ENCODE peak calls at places on chromosomes 12 and 14, in seven cellular contexts. One of them, this sample, is unnamed.

GRCh38 chr12:70852416-70853150 is 68.0 kb downstream of the PTPRR start:
- DNase-seq in GM10248: no peak
- DNase-seq in HFFc6: no peak
- DNase-seq in NCI-H2081: no peak
- DNase-seq in SHP77: no peak
- DNase-seq in HS-5: no peak
- DNase-seq in choroid plexus epithelial cell: no peak
- DNase-seq in this sample: no peak

GRCh38 chr12:31362115-31362758 is 36.3 kb upstream of the SINHCAF start:
- DNase-seq in HFFc6: no peak
- DNase-seq in NCI-H2081: peak; percentile 82
- DNase-seq in choroid plexus epithelial cell: peak; percentile 38
- DNase-seq in SHP77: peak; percentile 83
- DNase-seq in GM10248: no peak
- DNase-seq in HS-5: no peak
- DNase-seq in this sample: peak; percentile 76

GRCh38 chr14:58353516-58354299 is 42.0 kb upstream of the TOMM20L start:
- DNase-seq in choroid plexus epithelial cell: peak; percentile 4
- DNase-seq in NCI-H2081: no peak
- DNase-seq in GM10248: peak; percentile 13
- DNase-seq in SHP77: no peak
- DNase-seq in HFFc6: no peak
- DNase-seq in HS-5: no peak
- DNase-seq in this sample: no peak

GRCh38 chr12:3009780-3010179 is 50.6 kb downstream of the TEAD4 start:
- DNase-seq in GM10248: no peak
- DNase-seq in SHP77: no peak
- DNase-seq in HS-5: no peak
- DNase-seq in HFFc6: no peak
- DNase-seq in choroid plexus epithelial cell: no peak
- DNase-seq in NCI-H2081: no peak
- DNase-seq in this sample: no peak

GRCh38 chr12:55955800-55956508 is 9.9 kb downstream of the PMEL start:
- DNase-seq in SHP77: no peak
- DNase-seq in choroid plexus epithelial cell: peak; percentile 36
- DNase-seq in HFFc6: peak; percentile 77
- DNase-seq in GM10248: no peak
- DNase-seq in HS-5: no peak
- DNase-seq in NCI-H2081: no peak
- DNase-seq in this sample: peak; percentile 76

GRCh38 chr12:3961573-3961972 is 88.4 kb upstream of the PARP11 start:
- DNase-seq in GM10248: no peak
- DNase-seq in choroid plexus epithelial cell: no peak
- DNase-seq in HS-5: no peak
- DNase-seq in HFFc6: no peak
- DNase-seq in NCI-H2081: no peak
- DNase-seq in SHP77: no peak
- DNase-seq in this sample: no peak

GRCh38 chr14:59018978-59019377 is 169.5 kb upstream of the DAAM1 start:
- DNase-seq in NCI-H2081: no peak
- DNase-seq in choroid plexus epithelial cell: peak; percentile 53
- DNase-seq in SHP77: no peak
- DNase-seq in HS-5: no peak
- DNase-seq in GM10248: no peak
- DNase-seq in HFFc6: no peak
- DNase-seq in this sample: no peak

GRCh38 chr12:3003593-3003992 is 44.4 kb downstream of the TEAD4 start:
- DNase-seq in NCI-H2081: no peak
- DNase-seq in GM10248: no peak
- DNase-seq in HS-5: no peak
- DNase-seq in SHP77: no peak
- DNase-seq in HFFc6: no peak
- DNase-seq in choroid plexus epithelial cell: no peak
- DNase-seq in this sample: no peak